ENCODE peak calls at places on chromosomes 2 and 18, in five cellular contexts. P is fibroblast of lung; Y is activated naive CD4-positive, alpha-beta T cell; R is hippocampal formation; M is Daoy. A is an unnamed sample.

GRCh38 chr2:40030451-40030975 is 251.5 kb upstream of the THUMPD2 start:
- DNase-seq in Y (no peak), R (no peak), P (no peak), M (no peak), A (no peak)

GRCh38 chr2:38720613-38721241 is 30.4 kb downstream of the SRSF7 start:
- DNase-seq in R (peak), Y (no peak), P (peak), M (peak), A (no peak)

GRCh38 chr2:217918220-217919024 is 84.4 kb downstream of the TNS1 start:
- DNase-seq in Y (no peak), R (peak), P (peak), M (peak), A (no peak)

GRCh38 chr18:63832470-63832869 is 55.0 kb upstream of the SERPINB2 start:
- DNase-seq in Y (no peak), P (no peak), M (peak), R (no peak), A (no peak)

GRCh38 chr2:223834431-223834830 is 3.0 kb downstream of the AP1S3 start:
- DNase-seq in M (no peak), P (no peak), R (no peak), Y (no peak), A (no peak)

GRCh38 chr2:45892757-45893156 is 241.3 kb downstream of the PRKCE start:
- DNase-seq in M (peak), P (peak), Y (no peak), R (no peak), A (no peak)

GRCh38 chr2:217527586-217528202 is 475.1 kb downstream of the TNS1 start:
- DNase-seq in P (no peak), Y (no peak), R (no peak), M (peak), A (no peak)

GRCh38 chr2:229777716-229778115 is 63.4 kb upstream of the DNER start:
- DNase-seq in R (no peak), M (no peak), Y (no peak), P (no peak), A (no peak)

GRCh38 chr18:58429442-58429841 is 199.4 kb downstream of the ALPK2 start:
- DNase-seq in R (no peak), M (no peak), P (no peak), Y (no peak), A (no peak)

GRCh38 chr2:127675335-127676261 is at the start of gene LIMS2:
- DNase-seq in M (peak), Y (no peak), R (no peak), P (no peak), A (no peak)

GRCh38 chr2:54239427-54239826 is 16.6 kb downstream of the TSPYL6 start:
- DNase-seq in Y (no peak), R (no peak), P (peak), M (peak), A (no peak)

GRCh38 chr2:145984541-145984940 is 1464.6 kb upstream of the ZEB2 start:
- DNase-seq in R (no peak), P (peak), Y (no peak), M (peak), A (no peak)

GRCh38 chr2:217943379-217944321 is 59.1 kb downstream of the TNS1 start:
- DNase-seq in Y (no peak), R (peak), M (peak), P (peak), A (peak)

GRCh38 chr2:27573452-27573851 is 9.4 kb upstream of the ZNF512 start:
- DNase-seq in Y (no peak), P (peak), M (no peak), R (no peak), A (no peak)

GRCh38 chr2:106299696-106300095 is 105.6 kb upstream of the UXS1 start:
- DNase-seq in R (no peak), M (no peak), Y (no peak), P (no peak), A (no peak)

GRCh38 chr2:218010116-218010837 is 7.5 kb upstream of the TNS1 start:
- DNase-seq in Y (no peak), R (no peak), M (peak), P (peak), A (no peak)

GRCh38 chr2:138493334-138493733 is 8.2 kb upstream of the SPOPL start:
- DNase-seq in M (no peak), P (no peak), R (no peak), Y (no peak), A (no peak)

GRCh38 chr2:196808281-196808680 is 874 bp downstream of the C2orf66 start:
- DNase-seq in M (no peak), Y (no peak), P (no peak), R (no peak), A (no peak)

GRCh38 chr2:84959045-84959493 is 11.9 kb upstream of the KCMF1 start:
- DNase-seq in P (peak), R (no peak), M (peak), Y (no peak), A (no peak)

GRCh38 chr2:15073639-15074038 is 441.1 kb downstream of the LRATD1 start:
- DNase-seq in P (no peak), R (no peak), Y (no peak), M (no peak), A (no peak)

GRCh38 chr2:26696352-26696816 is 3.9 kb downstream of the KCNK3 start:
- DNase-seq in Y (no peak), M (peak), P (no peak), R (no peak), A (peak)

GRCh38 chr2:157777425-157777824 is 98.7 kb downstream of the ACVR1 start:
- DNase-seq in Y (no peak), P (peak), M (peak), R (peak), A (no peak)

GRCh38 chr2:177984739-177985138 is 87.8 kb downstream of the PDE11A start:
- DNase-seq in P (no peak), Y (no peak), R (no peak), M (peak), A (no peak)

GRCh38 chr2:54704688-54705605 is 18.5 kb upstream of the EML6 start:
- DNase-seq in P (peak), Y (no peak), R (no peak), M (peak), A (no peak)

GRCh38 chr2:107633580-107634147 is 193.0 kb upstream of the RGPD4 start:
- DNase-seq in Y (no peak), M (peak), R (no peak), P (peak), A (no peak)

GRCh38 chr2:190947711-190948251 is 66.2 kb downstream of the STAT1 start:
- DNase-seq in M (peak), Y (no peak), R (no peak), P (peak), A (no peak)

GRCh38 chr2:27291865-27292264 is 9.6 kb downstream of the TRIM54 start:
- DNase-seq in Y (no peak), M (peak), R (no peak), P (no peak), A (no peak)

GRCh38 chr18:23306842-23307241 is 146.2 kb upstream of the RIOK3 start:
- DNase-seq in Y (no peak), M (no peak), R (no peak), P (no peak), A (no peak)

GRCh38 chr2:99514357-99514756 is 24.5 kb upstream of the REV1 start:
- DNase-seq in Y (no peak), R (no peak), M (no peak), P (no peak), A (no peak)

GRCh38 chr2:195168369-195168768 is 488.7 kb upstream of the SLC39A10 start:
- DNase-seq in P (no peak), R (no peak), M (no peak), Y (no peak), A (no peak)

GRCh38 chr2:57376985-57377384 is 669.6 kb upstream of the VRK2 start:
- DNase-seq in Y (no peak), P (no peak), M (no peak), R (no peak), A (no peak)

GRCh38 chr2:40036241-40036640 is 257.2 kb upstream of the THUMPD2 start:
- DNase-seq in R (no peak), P (no peak), Y (no peak), M (no peak), A (no peak)

GRCh38 chr18:54734059-54734458 is 94.2 kb upstream of the RAB27B start:
- DNase-seq in M (peak), R (no peak), P (peak), Y (no peak), A (no peak)